ENCODE peak calls at places on chromosomes 5 and 9, in four cellular contexts. L is HepG2, Z is hepatocyte, R is astrocyte. Q is an unnamed sample.

GRCh38 chr5:146592342-146592741 is 76.4 kb upstream of the GPR151 start:
- DNase-seq in L (no peak), Z (no peak), R (no peak), Q (no peak)

GRCh38 chr5:50663636-50664035 is 2.8 kb upstream of the PARP8 start:
- DNase-seq in Z (no peak), R (no peak), L (no peak), Q (no peak)

GRCh38 chr5:151085517-151086031 is 4.7 kb upstream of the TNIP1 start:
- DNase-seq in Z (peak; percentile 75), R (no peak), L (no peak), Q (no peak)

GRCh38 chr5:136062563-136063274 is 33.9 kb downstream of the TGFBI start:
- DNase-seq in R (no peak), L (peak; percentile 69), Z (peak; percentile 77), Q (peak; percentile 51)

GRCh38 chr5:154520861-154521453 is 42.9 kb upstream of the HAND1 start:
- DNase-seq in L (peak; percentile 34), R (no peak), Z (peak; percentile 83), Q (peak; percentile 65)

GRCh38 chr5:125719681-125720676 is 703.2 kb upstream of the GRAMD2B start:
- DNase-seq in L (peak; percentile 94), R (peak; percentile 39), Z (peak; percentile 67), Q (no peak)

GRCh38 chr5:167699434-167699833 is 592.0 kb upstream of the WWC1 start:
- DNase-seq in Z (peak; percentile 82), R (peak; percentile 100), L (no peak), Q (peak; percentile 100)

GRCh38 chr5:128304121-128304520 is 220.6 kb downstream of the SLC12A2 start:
- DNase-seq in R (peak; percentile 87), Z (peak; percentile 19), L (no peak), Q (no peak)

GRCh38 chr5:83740741-83741140 is 20.1 kb upstream of the HAPLN1 start:
- DNase-seq in R (no peak), Z (no peak), L (no peak), Q (no peak)

GRCh38 chr9:73685786-73686185 is 534.1 kb downstream of the ANXA1 start:
- DNase-seq in Z (no peak), L (no peak), R (no peak), Q (no peak)

GRCh38 chr5:80960531-80961375 is 590 bp downstream of the RASGRF2 start:
- DNase-seq in L (peak; percentile 18), Z (peak; percentile 44), R (no peak), Q (peak; percentile 8)

GRCh38 chr5:6434737-6435136 is 13.9 kb upstream of the UBE2QL1 start:
- DNase-seq in Z (no peak), R (no peak), L (no peak), Q (no peak)

GRCh38 chr5:42982107-42982622 is 58.0 kb downstream of the ANXA2R start:
- DNase-seq in R (no peak), L (no peak), Z (peak; percentile 21), Q (peak; percentile 54)

GRCh38 chr5:109857405-109858031 is 167.8 kb downstream of the MAN2A1 start:
- DNase-seq in Z (peak; percentile 15), L (no peak), R (no peak), Q (no peak)

GRCh38 chr5:96669919-96670318 is 7.7 kb downstream of the CAST start:
- DNase-seq in L (no peak), Z (no peak), R (no peak), Q (no peak)

GRCh38 chr5:124444147-124444775 is 302.2 kb downstream of the ZNF608 start:
- DNase-seq in L (no peak), Z (no peak), R (no peak), Q (no peak)

GRCh38 chr5:137310051-137310730 is 188.9 kb downstream of the SPOCK1 start:
- DNase-seq in R (peak; percentile 94), L (no peak), Z (peak; percentile 19), Q (peak; percentile 92)

GRCh38 chr5:117473075-117473595 is 898.5 kb upstream of the SEMA6A start:
- DNase-seq in R (no peak), Z (no peak), L (no peak), Q (no peak)

GRCh38 chr5:135216813-135217154 is 182.2 kb downstream of the MACROH2A1 start:
- DNase-seq in L (no peak), Z (no peak), R (no peak), Q (no peak)

GRCh38 chr5:153711755-153712154 is 221.3 kb downstream of the GRIA1 start:
- DNase-seq in Z (no peak), L (no peak), R (no peak), Q (no peak)

GRCh38 chr9:72306771-72307170 is 58.2 kb downstream of the ZFAND5 start:
- DNase-seq in Z (no peak), R (no peak), L (no peak), Q (no peak)

GRCh38 chr9:129386812-129387177 is 208.7 kb upstream of the IER5L start:
- DNase-seq in L (no peak), R (no peak), Z (no peak), Q (no peak)

GRCh38 chr5:143198332-143198731 is 205.2 kb downstream of the NR3C1 start:
- DNase-seq in L (peak; percentile 65), Z (no peak), R (no peak), Q (no peak)

GRCh38 chr5:87319469-87319868 is 51.8 kb downstream of the RASA1 start:
- DNase-seq in R (no peak), Z (no peak), L (no peak), Q (no peak)

GRCh38 chr5:87322381-87322780 is 54.7 kb downstream of the RASA1 start:
- DNase-seq in L (no peak), Z (no peak), R (no peak), Q (no peak)

DNA sequence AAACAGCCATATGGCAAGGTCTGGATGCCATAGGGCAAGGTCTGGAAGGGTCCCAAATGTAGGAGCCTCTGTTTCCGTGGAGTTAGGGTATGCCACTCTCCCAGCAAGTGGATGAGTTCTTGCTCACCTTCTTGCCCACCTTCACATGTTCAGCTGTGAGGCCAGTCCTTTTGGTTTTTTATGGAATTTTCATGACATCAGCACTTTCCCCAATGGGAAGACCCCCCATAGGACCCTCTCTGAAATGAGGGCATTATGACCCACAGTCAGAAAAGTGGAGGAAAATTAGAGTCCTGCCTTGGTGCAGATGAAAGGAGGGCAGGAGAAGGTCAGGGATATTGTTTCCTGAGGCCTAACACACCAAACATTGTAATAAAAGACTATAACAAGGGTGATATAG is 53.9 kb downstream of the RASA1 start:
- DNase-seq in R (no peak), Z (no peak), L (no peak), Q (no peak)
- H3K79me2 ChIP-seq in R (peaks cover 100% of the 10 kb centered on the region), Z (peaks cover 95% of the 10 kb centered on the region), L (peaks cover 9% of the 10 kb centered on the region), Q (peaks cover 19% of the 10 kb centered on the region)

DNA sequence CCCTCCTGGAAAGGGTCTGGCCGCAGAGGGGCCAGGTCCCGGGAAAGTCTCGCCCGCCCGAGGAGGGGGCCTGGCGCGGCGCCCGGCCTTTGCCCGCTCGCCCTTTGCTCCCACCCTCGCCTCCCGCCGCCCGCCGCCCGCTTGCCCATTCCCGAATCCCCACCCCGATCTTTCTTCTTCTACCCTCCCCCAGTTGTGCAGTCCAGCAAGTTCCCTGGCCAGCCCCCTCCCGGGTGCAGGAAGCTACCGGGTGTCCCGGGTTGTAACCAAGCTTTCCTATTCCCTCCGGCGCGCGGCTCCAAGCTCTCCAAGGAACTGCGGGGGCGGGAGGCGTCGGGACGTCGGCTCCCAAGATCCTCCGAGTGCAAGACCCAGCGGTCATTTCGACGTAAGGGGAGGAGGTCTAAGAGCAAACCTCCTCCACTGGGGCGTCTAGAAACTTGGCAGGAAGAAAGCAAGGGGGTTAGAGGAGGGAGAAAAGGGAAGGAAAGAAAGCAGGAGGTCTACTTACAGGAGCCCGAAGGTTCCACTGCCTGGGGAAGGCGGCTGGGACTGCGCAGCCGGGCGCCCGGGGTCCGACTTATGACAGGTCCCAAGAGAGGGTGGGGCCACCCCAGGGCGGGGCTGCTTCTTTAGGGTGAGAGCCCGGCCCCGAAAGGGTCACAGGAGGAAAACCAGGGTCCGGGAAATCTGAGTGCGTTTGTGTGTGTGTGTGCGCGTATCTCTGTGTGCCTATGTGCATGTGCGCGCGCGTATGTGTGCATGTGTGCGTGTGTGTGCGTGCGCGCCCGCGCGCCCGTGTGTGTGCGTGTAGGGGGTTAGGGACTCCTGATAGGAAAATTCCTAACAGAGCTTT is at the start of gene PTGR1:
- DNase-seq in R (peak; percentile 85), Z (peak; percentile 93), L (peak; percentile 35), Q (peak; percentile 71)
- TF ChIP-seq EZH2 in R (no peak), Z (no peak), L (no peak), Q (no peak)

GRCh38 chr9:16128003-16128402 is 575.2 kb downstream of the CCDC171 start:
- DNase-seq in R (no peak), L (no peak), Z (no peak), Q (no peak)

GRCh38 chr9:16126042-16126441 is 573.2 kb downstream of the CCDC171 start:
- DNase-seq in R (peak; percentile 96), L (no peak), Z (no peak), Q (no peak)

GRCh38 chr9:16121168-16121567 is 568.3 kb downstream of the CCDC171 start:
- DNase-seq in L (no peak), R (no peak), Z (no peak), Q (no peak)

GRCh38 chr9:16121593-16121992 is 568.8 kb downstream of the CCDC171 start:
- DNase-seq in Z (no peak), R (peak; percentile 58), L (no peak), Q (no peak)

DNA sequence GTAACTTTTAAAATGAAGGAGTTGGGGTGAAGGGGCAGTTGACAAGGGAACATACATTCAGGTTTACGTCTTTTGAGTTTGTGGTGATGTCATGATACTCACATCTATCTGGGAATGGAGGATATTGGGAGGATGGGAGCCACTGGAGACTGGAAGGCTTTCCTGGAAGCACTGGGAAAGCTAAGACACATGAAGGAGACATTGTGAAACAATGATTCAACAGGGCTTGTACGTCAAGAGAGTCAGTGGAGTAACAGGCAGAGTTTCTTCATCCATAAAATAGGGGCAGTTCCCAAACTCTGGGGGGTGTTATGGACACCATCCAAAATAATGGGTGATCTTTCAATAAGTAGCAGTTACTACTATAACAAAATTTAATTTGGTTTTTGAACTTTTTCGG is 572.8 kb downstream of the CCDC171 start:
- DNase-seq in R (peak; percentile 86), Z (no peak), L (no peak), Q (no peak)
- H3K79me2 ChIP-seq in R (no peaks in the 10 kb centered on the region), Z (no peaks in the 10 kb centered on the region), L (no peaks in the 10 kb centered on the region), Q (no peaks in the 10 kb centered on the region)

GRCh38 chr5:129904102-129904666 is at the start of gene CHSY3:
- DNase-seq in L (peak; percentile 25), R (peak; percentile 71), Z (peak; percentile 93), Q (peak; percentile 82)
- TF ChIP-seq EZH2 in L (no peak), R (no peak), Z (no peak), Q (no peak)

GRCh38 chr9:25861416-25861815 is 183.2 kb upstream of the TUSC1 start:
- DNase-seq in R (no peak), Z (no peak), L (no peak), Q (no peak)

DNA sequence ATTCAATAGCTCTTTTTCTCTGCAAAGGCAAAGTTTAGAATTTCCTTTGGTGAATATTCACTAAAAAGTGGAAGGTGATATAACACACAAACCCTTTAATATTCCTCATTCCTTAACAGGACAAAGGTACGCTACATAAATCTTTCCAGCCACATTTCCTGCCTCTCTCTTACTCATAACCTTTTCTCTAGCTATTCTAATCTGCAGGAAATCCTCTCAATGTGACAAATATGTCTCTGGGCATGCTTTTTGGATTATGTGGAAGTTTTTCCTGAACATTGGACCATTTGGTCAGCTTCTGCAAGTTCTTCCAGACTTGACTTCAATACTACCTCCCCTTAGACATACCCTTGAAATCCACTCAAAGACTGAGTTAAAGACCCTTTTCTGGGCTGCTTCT is 186.3 kb upstream of the TUSC1 start:
- DNase-seq in R (no peak), Z (no peak), L (no peak), Q (no peak)
- H3K79me2 ChIP-seq in R (no peaks in the 10 kb centered on the region), Z (no peaks in the 10 kb centered on the region), L (no peaks in the 10 kb centered on the region), Q (no peaks in the 10 kb centered on the region)

Q was measured in PC-9.